ENCODE peak calls at places on chromosomes 13 and 19, in ten cellular contexts. One of them, this sample, is unnamed.

GRCh38 chr13:22336460-22336859 is 665.6 kb downstream of the FGF9 start:
- DNase-seq in A549: no peak
- DNase-seq in PC-9: no peak
- DNase-seq in uterus: no peak
- DNase-seq in tibial nerve: no peak
- DNase-seq in CD8-positive, alpha-beta T cell: no peak
- DNase-seq in H9: no peak
- DNase-seq in CD4-positive, CD25-positive, alpha-beta regulatory T cell: no peak
- DNase-seq in DND-41: no peak
- DNase-seq in ovary: no peak
- DNase-seq in this sample: no peak

GRCh38 chr19:15123900-15124299 is 16.7 kb downstream of the SYDE1 start:
- DNase-seq in A549: no peak
- DNase-seq in PC-9: no peak
- DNase-seq in uterus: peak; percentile 37
- DNase-seq in tibial nerve: no peak
- DNase-seq in CD8-positive, alpha-beta T cell: no peak
- DNase-seq in H9: no peak
- DNase-seq in CD4-positive, CD25-positive, alpha-beta regulatory T cell: no peak
- DNase-seq in DND-41: no peak
- DNase-seq in ovary: no peak
- DNase-seq in this sample: no peak

GRCh38 chr13:34657716-34658115 is 284.4 kb upstream of the NBEA start:
- DNase-seq in A549: peak; percentile 7
- DNase-seq in PC-9: no peak
- DNase-seq in uterus: no peak
- DNase-seq in tibial nerve: no peak
- DNase-seq in CD8-positive, alpha-beta T cell: no peak
- DNase-seq in H9: no peak
- DNase-seq in CD4-positive, CD25-positive, alpha-beta regulatory T cell: no peak
- DNase-seq in DND-41: no peak
- DNase-seq in ovary: no peak
- DNase-seq in this sample: no peak

GRCh38 chr13:75489502-75490263 is 7.7 kb upstream of the TBC1D4 start:
- DNase-seq in A549: no peak
- DNase-seq in PC-9: peak; percentile 82
- DNase-seq in uterus: no peak
- DNase-seq in tibial nerve: no peak
- DNase-seq in CD8-positive, alpha-beta T cell: no peak
- DNase-seq in H9: no peak
- DNase-seq in CD4-positive, CD25-positive, alpha-beta regulatory T cell: no peak
- DNase-seq in DND-41: no peak
- DNase-seq in ovary: no peak
- DNase-seq in this sample: no peak

GRCh38 chr13:112733661-112734379 is 44.0 kb downstream of the ATP11A start:
- DNase-seq in A549: no peak
- DNase-seq in PC-9: no peak
- DNase-seq in uterus: no peak
- DNase-seq in tibial nerve: no peak
- DNase-seq in CD8-positive, alpha-beta T cell: no peak
- DNase-seq in H9: peak; percentile 84
- DNase-seq in CD4-positive, CD25-positive, alpha-beta regulatory T cell: no peak
- DNase-seq in DND-41: no peak
- DNase-seq in ovary: no peak
- DNase-seq in this sample: no peak

GRCh38 chr19:48558018-48558684 is 6.2 kb downstream of the SULT2B1 start:
- DNase-seq in A549: peak; percentile 96
- DNase-seq in PC-9: no peak
- DNase-seq in uterus: no peak
- DNase-seq in tibial nerve: no peak
- DNase-seq in CD8-positive, alpha-beta T cell: no peak
- DNase-seq in H9: peak; percentile 77
- DNase-seq in CD4-positive, CD25-positive, alpha-beta regulatory T cell: no peak
- DNase-seq in DND-41: no peak
- DNase-seq in ovary: no peak
- DNase-seq in this sample: no peak

GRCh38 chr13:98071316-98071715 is 71.6 kb upstream of the FARP1 start:
- DNase-seq in A549: no peak
- DNase-seq in PC-9: no peak
- DNase-seq in uterus: no peak
- DNase-seq in tibial nerve: no peak
- DNase-seq in CD8-positive, alpha-beta T cell: no peak
- DNase-seq in H9: no peak
- DNase-seq in CD4-positive, CD25-positive, alpha-beta regulatory T cell: no peak
- DNase-seq in DND-41: no peak
- DNase-seq in ovary: no peak
- DNase-seq in this sample: no peak

GRCh38 chr19:15320118-15320517 is 12.2 kb downstream of the BRD4 start:
- DNase-seq in A549: no peak
- DNase-seq in PC-9: no peak
- DNase-seq in uterus: no peak
- DNase-seq in tibial nerve: no peak
- DNase-seq in CD8-positive, alpha-beta T cell: no peak
- DNase-seq in H9: no peak
- DNase-seq in CD4-positive, CD25-positive, alpha-beta regulatory T cell: no peak
- DNase-seq in DND-41: no peak
- DNase-seq in ovary: no peak
- DNase-seq in this sample: no peak

GRCh38 chr13:50170447-50171037 is 155.3 kb downstream of the KCNRG start:
- DNase-seq in A549: no peak
- DNase-seq in PC-9: no peak
- DNase-seq in uterus: no peak
- DNase-seq in tibial nerve: no peak
- DNase-seq in CD8-positive, alpha-beta T cell: no peak
- DNase-seq in H9: no peak
- DNase-seq in CD4-positive, CD25-positive, alpha-beta regulatory T cell: no peak
- DNase-seq in DND-41: no peak
- DNase-seq in ovary: no peak
- DNase-seq in this sample: no peak

GRCh38 chr19:3099347-3100145 is 5.4 kb downstream of the GNA11 start:
- DNase-seq in A549: no peak
- DNase-seq in PC-9: no peak
- DNase-seq in uterus: no peak
- DNase-seq in tibial nerve: no peak
- DNase-seq in CD8-positive, alpha-beta T cell: no peak
- DNase-seq in H9: no peak
- DNase-seq in CD4-positive, CD25-positive, alpha-beta regulatory T cell: no peak
- DNase-seq in DND-41: no peak
- DNase-seq in ovary: peak; percentile 15
- DNase-seq in this sample: no peak

GRCh38 chr13:50400930-50401553 is 385.8 kb downstream of the KCNRG start:
- DNase-seq in A549: no peak
- DNase-seq in PC-9: no peak
- DNase-seq in uterus: no peak
- DNase-seq in tibial nerve: no peak
- DNase-seq in CD8-positive, alpha-beta T cell: no peak
- DNase-seq in H9: no peak
- DNase-seq in CD4-positive, CD25-positive, alpha-beta regulatory T cell: no peak
- DNase-seq in DND-41: no peak
- DNase-seq in ovary: no peak
- DNase-seq in this sample: no peak

GRCh38 chr13:113342820-113343691 is 20.9 kb downstream of the GRTP1 start:
- DNase-seq in A549: no peak
- DNase-seq in PC-9: no peak
- DNase-seq in uterus: no peak
- DNase-seq in tibial nerve: no peak
- DNase-seq in CD8-positive, alpha-beta T cell: no peak
- DNase-seq in H9: no peak
- DNase-seq in CD4-positive, CD25-positive, alpha-beta regulatory T cell: no peak
- DNase-seq in DND-41: no peak
- DNase-seq in ovary: no peak
- DNase-seq in this sample: no peak

DNA sequence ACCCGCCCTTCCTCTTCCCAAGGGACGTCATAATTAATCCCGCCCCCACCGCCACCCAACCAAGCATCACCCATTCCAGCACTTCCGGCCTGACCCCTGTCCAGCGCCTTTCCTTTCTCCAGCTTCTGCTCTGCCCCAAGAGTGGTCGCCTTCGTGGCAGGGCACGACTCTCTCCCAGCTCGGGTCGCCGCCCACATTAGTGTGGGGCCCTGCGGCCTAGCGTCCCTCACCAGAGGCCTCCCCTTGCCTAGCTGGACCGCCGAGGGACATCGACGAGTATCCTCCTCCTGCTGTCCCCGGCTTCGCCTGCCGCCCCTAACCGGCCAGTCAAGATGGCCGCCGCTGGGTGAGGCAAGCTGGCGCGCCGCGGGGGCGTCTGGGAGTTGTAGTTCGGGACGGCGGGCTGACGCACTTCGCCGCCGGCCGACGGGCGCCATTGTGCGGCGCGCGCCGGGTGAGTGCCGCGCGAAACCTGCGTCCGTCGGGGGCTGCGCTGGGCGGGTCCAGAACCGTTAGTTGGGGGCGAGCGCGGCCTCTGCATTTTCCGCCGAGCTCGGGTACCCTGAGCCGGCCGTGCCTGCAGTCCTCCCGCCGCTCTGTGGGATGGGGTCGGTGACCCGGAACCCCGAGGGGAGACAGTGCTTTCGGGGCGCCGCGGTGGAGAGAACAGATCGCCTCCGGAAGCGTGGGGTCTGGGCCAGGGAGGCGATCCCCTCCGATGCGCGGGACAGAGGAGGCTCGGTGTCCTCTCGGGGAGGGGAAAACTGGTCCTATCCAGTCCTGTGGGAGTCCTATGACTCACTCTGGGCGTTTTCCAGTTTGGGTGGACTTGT is at the start of gene ZNF274:
- DNase-seq in A549: peak; percentile 96
- DNase-seq in PC-9: peak; percentile 91
- DNase-seq in uterus: peak; percentile 90
- DNase-seq in tibial nerve: peak; percentile 84
- DNase-seq in CD8-positive, alpha-beta T cell: peak; percentile 88
- DNase-seq in H9: peak; percentile 96
- DNase-seq in CD4-positive, CD25-positive, alpha-beta regulatory T cell: peak; percentile 93
- DNase-seq in DND-41: peak; percentile 86
- DNase-seq in ovary: peak; percentile 96
- DNase-seq in this sample: peak; percentile 92
- H3K9me3 ChIP-seq in A549: peaks cover 95% of the 10 kb centered on the region
- H3K9me3 ChIP-seq in PC-9: peaks cover 81% of the 10 kb centered on the region
- H3K9me3 ChIP-seq in uterus: no peaks in the 10 kb centered on the region
- H3K9me3 ChIP-seq in tibial nerve: peaks cover 100% of the 10 kb centered on the region
- H3K9me3 ChIP-seq in CD8-positive, alpha-beta T cell: peaks cover 62% of the 10 kb centered on the region
- H3K9me3 ChIP-seq in H9: peaks cover 40% of the 10 kb centered on the region
- H3K9me3 ChIP-seq in CD4-positive, CD25-positive, alpha-beta regulatory T cell: peaks cover 88% of the 10 kb centered on the region
- H3K9me3 ChIP-seq in DND-41: peaks cover 42% of the 10 kb centered on the region
- H3K9me3 ChIP-seq in ovary: peaks cover 13% of the 10 kb centered on the region
- H3K9me3 ChIP-seq in this sample: peaks cover 60% of the 10 kb centered on the region

DNA sequence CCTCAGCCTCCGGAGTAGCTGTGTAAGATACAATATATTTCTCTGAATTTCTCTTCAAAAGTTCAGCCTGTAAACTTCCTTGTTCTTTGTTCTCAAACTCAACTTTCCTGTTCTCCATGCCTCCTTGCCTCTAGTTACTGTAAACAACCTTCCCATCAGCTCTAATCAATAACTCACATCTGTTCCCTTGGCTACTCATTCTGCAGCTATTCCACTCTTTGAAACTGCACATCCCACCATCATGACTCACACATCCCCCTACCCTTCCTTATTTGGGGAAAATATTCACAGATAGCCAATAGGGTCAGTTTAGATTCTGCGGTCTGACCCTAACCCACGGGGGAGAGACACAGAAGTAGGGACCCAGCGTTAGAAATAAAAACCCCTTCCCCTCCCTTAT is 2.0 kb downstream of the ZNF562 start:
- DNase-seq in A549: no peak
- DNase-seq in PC-9: no peak
- DNase-seq in uterus: no peak
- DNase-seq in tibial nerve: no peak
- DNase-seq in CD8-positive, alpha-beta T cell: no peak
- DNase-seq in H9: no peak
- DNase-seq in CD4-positive, CD25-positive, alpha-beta regulatory T cell: no peak
- DNase-seq in DND-41: no peak
- DNase-seq in ovary: no peak
- DNase-seq in this sample: no peak
- H3K9me3 ChIP-seq in A549: peaks cover 69% of the 10 kb centered on the region
- H3K9me3 ChIP-seq in PC-9: peaks cover 58% of the 10 kb centered on the region
- H3K9me3 ChIP-seq in uterus: no peaks in the 10 kb centered on the region
- H3K9me3 ChIP-seq in tibial nerve: peaks cover 44% of the 10 kb centered on the region
- H3K9me3 ChIP-seq in CD8-positive, alpha-beta T cell: peaks cover 16% of the 10 kb centered on the region
- H3K9me3 ChIP-seq in H9: peaks cover 17% of the 10 kb centered on the region
- H3K9me3 ChIP-seq in CD4-positive, CD25-positive, alpha-beta regulatory T cell: peaks cover 63% of the 10 kb centered on the region
- H3K9me3 ChIP-seq in DND-41: peaks cover 10% of the 10 kb centered on the region
- H3K9me3 ChIP-seq in ovary: no peaks in the 10 kb centered on the region
- H3K9me3 ChIP-seq in this sample: peaks cover 4% of the 10 kb centered on the region

DNA sequence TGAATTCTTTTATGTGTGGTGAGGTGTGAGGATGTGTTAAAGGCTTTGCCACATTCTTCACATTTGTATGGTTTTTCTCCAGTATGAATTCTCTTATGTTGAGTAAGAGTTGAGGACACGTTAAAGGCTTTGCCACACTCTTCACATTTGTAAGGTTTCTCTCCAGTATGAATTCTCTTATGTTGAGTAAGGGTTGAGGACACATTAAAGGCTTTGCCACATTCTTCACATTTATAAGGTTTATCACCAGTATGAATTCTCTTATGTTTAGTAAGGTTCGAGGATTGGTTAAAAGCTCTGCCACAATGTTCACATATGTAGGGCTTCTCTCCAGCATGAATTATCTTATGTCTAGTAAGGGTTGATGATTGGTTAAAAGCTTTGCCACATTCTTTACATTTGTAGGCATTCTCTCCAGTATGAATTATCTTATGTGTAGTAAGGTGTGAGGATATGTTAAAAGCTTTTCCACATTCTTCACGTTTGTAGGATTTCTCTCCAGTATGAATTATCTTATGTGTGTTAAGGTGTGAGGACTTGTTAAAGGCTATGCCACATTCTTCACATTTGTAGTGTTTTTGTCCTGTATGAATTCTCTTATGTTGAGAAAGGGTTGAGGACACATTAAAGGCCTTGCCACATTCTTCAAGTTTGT is 27.1 kb downstream of the ZNF724 start:
- DNase-seq in A549: no peak
- DNase-seq in PC-9: no peak
- DNase-seq in uterus: no peak
- DNase-seq in tibial nerve: no peak
- DNase-seq in CD8-positive, alpha-beta T cell: no peak
- DNase-seq in H9: no peak
- DNase-seq in CD4-positive, CD25-positive, alpha-beta regulatory T cell: no peak
- DNase-seq in DND-41: no peak
- DNase-seq in ovary: no peak
- DNase-seq in this sample: no peak
- H3K9me3 ChIP-seq in A549: peaks cover 95% of the 10 kb centered on the region
- H3K9me3 ChIP-seq in PC-9: peaks cover 83% of the 10 kb centered on the region
- H3K9me3 ChIP-seq in uterus: no peaks in the 10 kb centered on the region
- H3K9me3 ChIP-seq in tibial nerve: peaks cover 94% of the 10 kb centered on the region
- H3K9me3 ChIP-seq in CD8-positive, alpha-beta T cell: peaks cover 38% of the 10 kb centered on the region
- H3K9me3 ChIP-seq in H9: peaks cover 69% of the 10 kb centered on the region
- H3K9me3 ChIP-seq in CD4-positive, CD25-positive, alpha-beta regulatory T cell: peaks cover 71% of the 10 kb centered on the region
- H3K9me3 ChIP-seq in DND-41: peaks cover 88% of the 10 kb centered on the region
- H3K9me3 ChIP-seq in ovary: peaks cover 6% of the 10 kb centered on the region
- H3K9me3 ChIP-seq in this sample: peaks cover 30% of the 10 kb centered on the region

DNA sequence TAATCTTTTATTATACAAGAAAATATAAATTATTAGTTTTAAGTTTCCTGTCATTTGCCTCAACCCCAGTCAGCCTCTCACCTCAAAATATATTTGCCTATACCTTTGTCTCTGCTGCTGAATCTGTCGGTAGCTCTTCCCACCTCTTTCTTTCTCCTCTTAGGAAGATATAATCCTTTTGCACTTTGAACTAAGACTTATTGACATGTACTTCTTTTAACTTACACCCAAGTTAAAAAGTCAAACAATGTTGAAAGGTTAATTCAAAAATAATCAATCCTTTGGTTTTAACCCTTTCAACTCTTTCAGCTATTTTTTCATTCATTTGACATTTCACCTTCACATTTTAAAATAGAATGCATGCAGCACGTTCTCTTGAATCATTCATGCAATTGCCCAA is 9.0 kb upstream of the KL start:
- DNase-seq in A549: no peak
- DNase-seq in PC-9: no peak
- DNase-seq in uterus: no peak
- DNase-seq in tibial nerve: no peak
- DNase-seq in CD8-positive, alpha-beta T cell: no peak
- DNase-seq in H9: no peak
- DNase-seq in CD4-positive, CD25-positive, alpha-beta regulatory T cell: no peak
- DNase-seq in DND-41: no peak
- DNase-seq in ovary: no peak
- DNase-seq in this sample: no peak
- H3K9me3 ChIP-seq in A549: peaks cover 11% of the 10 kb centered on the region
- H3K9me3 ChIP-seq in PC-9: no peaks in the 10 kb centered on the region
- H3K9me3 ChIP-seq in uterus: no peaks in the 10 kb centered on the region
- H3K9me3 ChIP-seq in tibial nerve: peaks cover 15% of the 10 kb centered on the region
- H3K9me3 ChIP-seq in CD8-positive, alpha-beta T cell: no peaks in the 10 kb centered on the region
- H3K9me3 ChIP-seq in H9: peaks cover 6% of the 10 kb centered on the region
- H3K9me3 ChIP-seq in CD4-positive, CD25-positive, alpha-beta regulatory T cell: peaks cover 18% of the 10 kb centered on the region
- H3K9me3 ChIP-seq in DND-41: peaks cover 17% of the 10 kb centered on the region
- H3K9me3 ChIP-seq in ovary: no peaks in the 10 kb centered on the region
- H3K9me3 ChIP-seq in this sample: peaks cover 5% of the 10 kb centered on the region

This sample was measured in T-helper 17 cell.